ENCODE peak calls at places on chromosomes 11 and 22, in seven cellular contexts. A, F, H, Q, J, M and B are unnamed samples.

GRCh38 chr22:49786976-49787843 is 40.5 kb downstream of the BRD1 start:
- DNase-seq in Q (no peak), J (no peak), F (no peak), M (no peak), A (no peak), H (no peak), B (no peak)

GRCh38 chr11:116906479-116906878 is 69.1 kb upstream of the APOA1 start:
- DNase-seq in M (no peak), F (no peak), J (no peak), H (no peak), Q (no peak), A (no peak), B (no peak)

GRCh38 chr22:29205260-29205597 is 467 bp upstream of the EMID1 start:
- DNase-seq in F (no peak), Q (no peak), A (no peak), M (no peak), H (no peak), J (no peak), B (no peak)

GRCh38 chr11:120235024-120235628 is 4.8 kb upstream of the POU2F3 start:
- DNase-seq in J (peak), A (peak), Q (peak), F (peak), M (no peak), H (no peak), B (no peak)

GRCh38 chr22:42820075-42820763 is 36.9 kb downstream of the ARFGAP3 start:
- DNase-seq in F (peak), H (no peak), A (peak), M (no peak), J (peak), Q (peak), B (peak)

GRCh38 chr11:78841451-78842060 is 266.9 kb upstream of the NARS2 start:
- DNase-seq in F (no peak), A (peak), M (no peak), Q (no peak), H (no peak), J (no peak), B (no peak)

GRCh38 chr11:34616830-34617504 is 3.9 kb upstream of the EHF start:
- DNase-seq in A (no peak), J (no peak), Q (no peak), H (no peak), M (no peak), F (no peak), B (no peak)

GRCh38 chr22:33023119-33023827 is 34.9 kb downstream of the SYN3 start:
- DNase-seq in Q (no peak), A (no peak), M (no peak), F (no peak), J (no peak), H (no peak), B (no peak)

GRCh38 chr11:34977039-34977906 is 60.9 kb downstream of the PDHX start:
- DNase-seq in A (peak), F (peak), H (peak), M (no peak), Q (no peak), J (no peak), B (peak)

GRCh38 chr11:44208976-44209603 is 100.8 kb downstream of the ALX4 start:
- DNase-seq in M (no peak), F (no peak), J (no peak), Q (no peak), A (peak), H (no peak), B (no peak)

GRCh38 chr22:19868773-19869471 is 14.2 kb upstream of the GNB1L start:
- DNase-seq in F (peak), J (no peak), Q (peak), M (no peak), H (no peak), A (no peak), B (no peak)

GRCh38 chr11:36010010-36010740 is 66.3 kb downstream of the LDLRAD3 start:
- DNase-seq in H (no peak), M (no peak), J (no peak), A (peak), Q (no peak), F (peak), B (no peak)

GRCh38 chr11:93444671-93445073 is 98.5 kb downstream of the SMCO4 start:
- DNase-seq in H (no peak), M (no peak), F (peak), J (peak), A (peak), Q (peak), B (no peak)

GRCh38 chr11:125141686-125142535 is 22.6 kb upstream of the PKNOX2 start:
- DNase-seq in J (peak), F (peak), A (peak), Q (peak), H (no peak), M (no peak), B (no peak)

GRCh38 chr11:3837793-3838192 is 3.0 kb downstream of the RHOG start:
- DNase-seq in A (peak), H (no peak), M (no peak), Q (peak), J (no peak), F (no peak), B (no peak)
- H3K4me3 ChIP-seq in A (no peak), H (no peak), M (peak), Q (no peak), J (no peak), F (no peak), B (no peak)

DNA sequence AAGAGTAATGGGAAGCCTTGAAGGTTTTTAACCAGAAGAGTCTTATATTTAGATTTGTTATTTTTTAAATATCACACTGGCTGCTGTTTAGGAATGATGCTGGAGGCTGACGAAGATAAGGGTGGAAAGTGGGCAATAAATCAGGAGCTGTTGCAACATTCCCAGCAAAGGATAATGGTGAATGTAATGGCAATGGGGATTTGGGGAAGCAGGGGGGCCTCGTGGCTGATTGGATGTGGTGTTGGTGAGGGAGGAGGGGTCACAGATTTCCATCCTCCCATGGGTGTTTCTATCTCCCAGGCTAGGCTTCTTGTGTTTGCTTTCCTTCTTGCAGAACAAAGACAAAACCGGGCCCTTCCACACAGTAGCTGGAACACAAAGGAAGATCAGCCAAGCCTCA is 80.8 kb downstream of the PIWIL4 start:
- DNase-seq in Q (peak), F (no peak), J (no peak), M (no peak), H (no peak), A (peak), B (no peak)
- TF ChIP-seq CTCF in Q (no peak), F (no peak), J (no peak), M (no peak), H (no peak), A (no peak), B (no peak)

GRCh38 chr22:27740192-27740748 is 61.3 kb downstream of the MN1 start:
- DNase-seq in Q (no peak), J (no peak), H (no peak), M (no peak), F (no peak), A (no peak), B (no peak)
- H3K4me3 ChIP-seq in Q (no peak), J (no peak), H (no peak), M (no peak), F (no peak), A (no peak), B (no peak)

DNA sequence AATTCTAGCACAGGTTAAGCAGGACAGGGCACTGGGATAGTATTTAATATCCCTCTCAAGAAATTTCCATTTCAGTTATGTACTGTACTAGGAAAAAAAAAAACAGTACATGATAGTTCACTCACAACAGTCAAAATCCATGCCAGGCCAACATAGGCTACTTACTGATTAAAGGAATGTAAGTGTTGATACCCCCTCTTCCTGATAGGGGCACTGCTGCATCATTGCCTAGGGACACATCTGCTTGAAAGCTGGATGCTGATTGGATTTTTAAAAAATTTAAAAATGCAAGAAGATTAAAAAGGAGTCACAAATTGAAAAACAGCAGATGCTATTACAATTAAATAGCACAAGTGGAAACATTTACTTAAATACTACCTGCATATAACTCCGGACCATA is 43.4 kb downstream of the APOL5 start:
- DNase-seq in A (peak), J (peak), M (no peak), H (no peak), F (no peak), Q (no peak), B (no peak)
- TF ChIP-seq CTCF in A (peak), J (peak), M (no peak), H (peak), F (peak), Q (no peak), B (peak)